ENCODE peak calls at places on chromosomes 4 and X, in eight cellular contexts. L is PC-3, K is colonic mucosa, T is IMR-90, I is upper lobe of right lung, E is iPS DF 6.9, N is fibroblast of lung, Y is breast epithelium. X is an unnamed sample. For H3K36me3 and H3K27me3, the result is how much of the 10 kb centered on the place peaks cover.

GRCh38 chr4:7756561-7757355 is 182.9 kb downstream of the AFAP1 start:
- DNase-seq in L (no peak), K (no peak), T (no peak), I (no peak), E (no peak), N (no peak), Y (no peak), X (no peak)

GRCh38 chrX:57528670-57529255 is 63.0 kb upstream of the ZXDB start:
- DNase-seq in L (peak), K (peak), T (peak), I (no peak), E (peak), N (no peak), Y (no peak), X (no peak)

GRCh38 chr4:68451246-68452211 is 4.3 kb downstream of the TMPRSS11E start:
- DNase-seq in L (peak), K (no peak), T (peak), I (no peak), E (peak), N (no peak), Y (no peak), X (no peak)

GRCh38 chr4:66927937-66928336 is 617.4 kb downstream of the CENPC start:
- DNase-seq in L (no peak), K (no peak), T (no peak), I (no peak), E (no peak), N (no peak), Y (no peak), X (no peak)

GRCh38 chr4:114729339-114729738 is 130.7 kb downstream of the UGT8 start:
- DNase-seq in L (no peak), K (no peak), T (no peak), I (no peak), E (no peak), N (no peak), Y (no peak), X (no peak)

GRCh38 chr4:38563703-38564490 is 100.1 kb upstream of the KLF3 start:
- DNase-seq in L (peak), K (no peak), T (peak), I (no peak), E (no peak), N (peak), Y (no peak), X (no peak)

GRCh38 chrX:47817421-47817820 is 19.3 kb upstream of the ZNF81 start:
- DNase-seq in L (no peak), K (no peak), T (no peak), I (no peak), E (no peak), N (no peak), Y (no peak), X (no peak)

GRCh38 chrX:154044045-154044444 is 24.3 kb upstream of the IRAK1 start:
- DNase-seq in L (no peak), K (no peak), T (no peak), I (no peak), E (no peak), N (no peak), Y (no peak), X (no peak)

GRCh38 chr4:118351851-118352827 is 664 bp downstream of the PRSS12 start:
- DNase-seq in L (no peak), K (peak), T (peak), I (peak), E (no peak), N (peak), Y (peak), X (no peak)

GRCh38 chr4:18568600-18568999 is 547.0 kb upstream of the LCORL start:
- DNase-seq in L (no peak), K (no peak), T (no peak), I (no peak), E (no peak), N (no peak), Y (no peak), X (no peak)

GRCh38 chr4:31417051-31417450 is 696.9 kb downstream of the PCDH7 start:
- DNase-seq in L (no peak), K (no peak), T (no peak), I (no peak), E (no peak), N (no peak), Y (no peak), X (no peak)

GRCh38 chrX:9349572-9350259 is 115.1 kb upstream of the TBL1X start:
- DNase-seq in L (peak), K (no peak), T (peak), I (no peak), E (no peak), N (no peak), Y (no peak), X (no peak)

GRCh38 chr4:186227744-186228513 is 622 bp downstream of the KLKB1 start:
- DNase-seq in L (no peak), K (no peak), T (no peak), I (no peak), E (no peak), N (no peak), Y (no peak), X (no peak)

GRCh38 chr4:6019316-6020263 is 1.4 kb upstream of the C4orf50 start:
- DNase-seq in L (peak), K (peak), T (peak), I (no peak), E (no peak), N (peak), Y (no peak), X (no peak)

GRCh38 chr4:76993787-76994641 is 44.5 kb downstream of the SEPTIN11 start:
- DNase-seq in L (no peak), K (no peak), T (no peak), I (no peak), E (no peak), N (no peak), Y (no peak), X (no peak)

GRCh38 chr4:76998251-76998901 is 48.8 kb downstream of the SEPTIN11 start:
- DNase-seq in L (no peak), K (no peak), T (peak), I (no peak), E (no peak), N (peak), Y (no peak), X (no peak)

GRCh38 chr4:76996445-76996844 is 46.9 kb downstream of the SEPTIN11 start:
- DNase-seq in L (no peak), K (no peak), T (no peak), I (no peak), E (no peak), N (no peak), Y (no peak), X (no peak)

GRCh38 chr4:76995776-76996175 is 46.2 kb downstream of the SEPTIN11 start:
- DNase-seq in L (no peak), K (no peak), T (no peak), I (no peak), E (no peak), N (no peak), Y (no peak), X (no peak)

GRCh38 chr4:76997454-76997853 is 47.9 kb downstream of the SEPTIN11 start:
- DNase-seq in L (no peak), K (no peak), T (no peak), I (no peak), E (no peak), N (no peak), Y (no peak), X (no peak)
- H3K36me3 ChIP-seq in L (under half), K (under half), T (under half), I (under half), E (under half), N (under half), Y (under half), X (under half)

DNA sequence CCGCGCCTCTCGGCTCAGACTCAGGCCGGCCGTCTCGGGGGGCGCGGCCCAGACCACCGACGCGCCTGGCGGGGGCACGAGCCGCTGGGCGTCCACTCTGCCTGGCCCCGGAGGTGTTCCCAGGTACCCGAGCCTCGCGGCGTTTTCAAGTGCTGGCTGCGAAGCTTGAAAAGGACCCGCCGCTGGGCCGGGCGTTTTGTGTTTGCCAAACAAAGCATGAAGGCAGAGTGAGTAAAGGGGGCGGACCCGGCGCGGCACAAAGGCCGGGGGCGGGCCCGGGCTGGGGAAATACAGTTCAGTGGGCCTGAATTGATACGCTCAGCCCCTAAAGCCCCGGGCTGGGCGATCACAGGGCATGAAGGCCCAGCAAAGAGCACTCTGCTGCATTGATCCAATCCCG is 65.4 kb downstream of the SOX3 start:
- DNase-seq in L (peak), K (no peak), T (no peak), I (peak), E (peak), N (no peak), Y (no peak), X (no peak)
- H3K4me3 ChIP-seq in L (peak), K (no peak), T (no peak), I (no peak), E (peak), N (no peak), Y (peak), X (no peak)

GRCh38 chr4:53714377-53715140 is 123.3 kb upstream of the LNX1 start:
- DNase-seq in L (no peak), K (no peak), T (peak), I (no peak), E (no peak), N (peak), Y (no peak), X (peak)

GRCh38 chr4:53713296-53713695 is 122.0 kb upstream of the LNX1 start:
- DNase-seq in L (no peak), K (no peak), T (no peak), I (no peak), E (no peak), N (no peak), Y (no peak), X (no peak)

GRCh38 chr4:53711916-53712315 is 120.6 kb upstream of the LNX1 start:
- DNase-seq in L (no peak), K (no peak), T (no peak), I (no peak), E (no peak), N (no peak), Y (no peak), X (no peak)

GRCh38 chr4:53713767-53714166 is 122.5 kb upstream of the LNX1 start:
- DNase-seq in L (no peak), K (no peak), T (no peak), I (no peak), E (no peak), N (no peak), Y (no peak), X (no peak)

GRCh38 chr4:53712326-53712725 is 121.0 kb upstream of the LNX1 start:
- DNase-seq in L (no peak), K (no peak), T (no peak), I (no peak), E (no peak), N (no peak), Y (no peak), X (no peak)
- H3K27me3 ChIP-seq in L (under half), K (under half), T (under half), I (under half), E (under half), N (under half), Y (under half), X (under half)

DNA sequence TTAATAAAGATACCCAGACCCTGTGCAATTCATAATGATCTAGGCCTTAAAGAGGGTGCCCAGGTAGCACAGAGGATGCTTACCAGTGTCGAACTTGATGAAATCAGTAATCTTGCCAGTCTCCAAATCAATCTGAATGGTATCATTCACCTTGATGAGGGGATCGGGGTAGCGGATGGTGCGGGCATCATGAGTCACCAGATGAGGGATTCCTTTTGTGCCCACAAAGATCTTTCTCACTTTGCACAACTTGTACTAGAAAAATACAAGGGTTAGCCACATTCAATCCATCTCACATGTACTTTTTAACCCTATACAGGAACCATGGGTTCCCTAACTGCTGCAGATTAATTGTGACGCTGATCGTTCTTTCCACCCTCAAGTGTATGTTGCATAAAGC is 3.3 kb downstream of the RPS4X start:
- DNase-seq in L (no peak), K (no peak), T (no peak), I (no peak), E (no peak), N (no peak), Y (no peak), X (no peak)
- H3K36me3 ChIP-seq in L (half or more), K (under half), T (half or more), I (under half), E (under half), N (under half), Y (under half), X (under half)

X was measured in BJ.